ENCODE peak calls at places on chromosomes 1 and 21, in six cellular contexts. One of them, this sample, is unnamed. For H3K9me3, the result is how much of the 10 kb centered on the place peaks cover.

GRCh38 chr1:34403156-34403555 is 226.4 kb downstream of the C1orf94 start:
- DNase-seq in tibial nerve: no peak
- DNase-seq in naive thymus-derived CD4-positive, alpha-beta T cell: no peak
- DNase-seq in tibial artery: no peak
- DNase-seq in adrenal gland: no peak
- DNase-seq in left ventricle myocardium inferior: no peak
- DNase-seq in this sample: no peak

GRCh38 chr1:26225033-26225831 is 8.8 kb upstream of the CEP85 start:
- DNase-seq in tibial nerve: peak
- DNase-seq in tibial artery: peak
- DNase-seq in adrenal gland: peak
- DNase-seq in naive thymus-derived CD4-positive, alpha-beta T cell: peak
- DNase-seq in left ventricle myocardium inferior: peak
- DNase-seq in this sample: peak

GRCh38 chr1:228337031-228337564 is 69.5 kb downstream of the TRIM11 start:
- DNase-seq in adrenal gland: peak
- DNase-seq in tibial nerve: no peak
- DNase-seq in tibial artery: peak
- DNase-seq in left ventricle myocardium inferior: peak
- DNase-seq in naive thymus-derived CD4-positive, alpha-beta T cell: no peak
- DNase-seq in this sample: no peak

GRCh38 chr1:244397086-244397485 is 54.6 kb downstream of the ADSS2 start:
- DNase-seq in adrenal gland: no peak
- DNase-seq in tibial nerve: no peak
- DNase-seq in left ventricle myocardium inferior: no peak
- DNase-seq in tibial artery: no peak
- DNase-seq in naive thymus-derived CD4-positive, alpha-beta T cell: no peak
- DNase-seq in this sample: no peak

GRCh38 chr1:221397606-221398005 is 344.3 kb downstream of the DUSP10 start:
- DNase-seq in tibial artery: no peak
- DNase-seq in naive thymus-derived CD4-positive, alpha-beta T cell: no peak
- DNase-seq in left ventricle myocardium inferior: no peak
- DNase-seq in tibial nerve: no peak
- DNase-seq in adrenal gland: no peak
- DNase-seq in this sample: no peak

GRCh38 chr1:233639611-233640010 is 25.7 kb downstream of the KCNK1 start:
- DNase-seq in tibial artery: no peak
- DNase-seq in tibial nerve: no peak
- DNase-seq in adrenal gland: no peak
- DNase-seq in left ventricle myocardium inferior: no peak
- DNase-seq in naive thymus-derived CD4-positive, alpha-beta T cell: no peak
- DNase-seq in this sample: no peak

GRCh38 chr21:15195768-15196167 is 131.0 kb upstream of the NRIP1 start:
- DNase-seq in tibial nerve: no peak
- DNase-seq in left ventricle myocardium inferior: no peak
- DNase-seq in adrenal gland: no peak
- DNase-seq in naive thymus-derived CD4-positive, alpha-beta T cell: no peak
- DNase-seq in tibial artery: no peak
- DNase-seq in this sample: no peak

GRCh38 chr21:37006521-37007291 is at the start of gene RIPPLY3:
- DNase-seq in tibial artery: no peak
- DNase-seq in left ventricle myocardium inferior: no peak
- DNase-seq in naive thymus-derived CD4-positive, alpha-beta T cell: peak
- DNase-seq in adrenal gland: no peak
- DNase-seq in tibial nerve: no peak
- DNase-seq in this sample: no peak

GRCh38 chr1:183841550-183841949 is 36.6 kb downstream of the RGL1 start:
- DNase-seq in adrenal gland: no peak
- DNase-seq in tibial artery: no peak
- DNase-seq in tibial nerve: no peak
- DNase-seq in naive thymus-derived CD4-positive, alpha-beta T cell: no peak
- DNase-seq in left ventricle myocardium inferior: no peak
- DNase-seq in this sample: no peak

DNA sequence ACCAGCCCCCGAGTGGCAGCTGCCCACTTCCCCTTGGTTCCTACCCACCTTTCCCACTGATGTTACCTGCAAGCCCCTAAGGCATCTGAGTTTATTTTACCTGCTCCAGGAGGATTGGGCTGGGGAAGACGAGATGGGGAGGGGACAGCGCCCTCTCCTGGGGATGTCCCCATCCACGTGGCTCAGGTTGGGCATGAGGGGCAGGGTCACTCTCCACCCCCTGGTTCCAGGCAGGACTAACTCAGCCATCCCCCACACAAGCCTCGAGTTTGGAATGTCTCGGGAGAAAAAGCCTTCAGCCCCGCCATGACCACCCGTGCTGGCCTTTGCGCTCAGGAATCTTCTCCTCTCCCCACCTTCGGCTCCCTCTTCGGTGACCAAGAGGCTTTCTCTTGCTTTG is 90.0 kb downstream of the ARHGEF10L start:
- DNase-seq in adrenal gland: no peak
- DNase-seq in tibial nerve: no peak
- DNase-seq in left ventricle myocardium inferior: no peak
- DNase-seq in naive thymus-derived CD4-positive, alpha-beta T cell: no peak
- DNase-seq in tibial artery: no peak
- DNase-seq in this sample: no peak
- H3K9me3 ChIP-seq in adrenal gland: under half
- H3K9me3 ChIP-seq in tibial nerve: under half
- H3K9me3 ChIP-seq in left ventricle myocardium inferior: under half
- H3K9me3 ChIP-seq in naive thymus-derived CD4-positive, alpha-beta T cell: under half
- H3K9me3 ChIP-seq in tibial artery: under half
- H3K9me3 ChIP-seq in this sample: under half

GRCh38 chr1:93692983-93693591 is 11.4 kb upstream of the BCAR3 start:
- DNase-seq in naive thymus-derived CD4-positive, alpha-beta T cell: no peak
- DNase-seq in tibial nerve: no peak
- DNase-seq in adrenal gland: no peak
- DNase-seq in left ventricle myocardium inferior: no peak
- DNase-seq in tibial artery: no peak
- DNase-seq in this sample: no peak
- H3K27ac ChIP-seq in naive thymus-derived CD4-positive, alpha-beta T cell: no peak
- H3K27ac ChIP-seq in tibial nerve: peak
- H3K27ac ChIP-seq in adrenal gland: no peak
- H3K27ac ChIP-seq in left ventricle myocardium inferior: no peak
- H3K27ac ChIP-seq in tibial artery: peak
- H3K27ac ChIP-seq in this sample: no peak

DNA sequence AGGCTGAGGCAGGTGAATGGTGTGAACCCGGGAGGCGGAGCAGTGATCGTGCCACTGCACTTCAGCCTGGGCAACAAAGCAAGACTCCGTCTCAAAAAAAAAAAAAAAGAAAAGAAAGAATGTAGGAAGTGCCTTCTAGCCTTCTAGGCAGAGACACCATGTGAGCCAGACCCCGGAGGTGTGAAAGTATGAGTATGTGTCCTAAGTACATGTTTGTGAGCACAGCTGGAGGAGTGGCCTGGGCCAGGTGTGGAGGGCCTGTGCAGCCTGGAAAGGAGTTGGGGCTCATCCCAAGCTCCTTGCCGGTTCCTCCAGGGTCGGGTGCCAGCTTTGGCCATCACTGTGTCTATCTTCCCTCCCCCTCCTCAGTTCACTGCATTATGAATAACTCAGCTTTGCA is 13.0 kb downstream of the SOX13 start:
- DNase-seq in tibial artery: no peak
- DNase-seq in left ventricle myocardium inferior: no peak
- DNase-seq in naive thymus-derived CD4-positive, alpha-beta T cell: no peak
- DNase-seq in tibial nerve: no peak
- DNase-seq in adrenal gland: no peak
- DNase-seq in this sample: no peak
- H3K9me3 ChIP-seq in tibial artery: under half
- H3K9me3 ChIP-seq in left ventricle myocardium inferior: under half
- H3K9me3 ChIP-seq in naive thymus-derived CD4-positive, alpha-beta T cell: under half
- H3K9me3 ChIP-seq in tibial nerve: under half
- H3K9me3 ChIP-seq in adrenal gland: under half
- H3K9me3 ChIP-seq in this sample: under half

DNA sequence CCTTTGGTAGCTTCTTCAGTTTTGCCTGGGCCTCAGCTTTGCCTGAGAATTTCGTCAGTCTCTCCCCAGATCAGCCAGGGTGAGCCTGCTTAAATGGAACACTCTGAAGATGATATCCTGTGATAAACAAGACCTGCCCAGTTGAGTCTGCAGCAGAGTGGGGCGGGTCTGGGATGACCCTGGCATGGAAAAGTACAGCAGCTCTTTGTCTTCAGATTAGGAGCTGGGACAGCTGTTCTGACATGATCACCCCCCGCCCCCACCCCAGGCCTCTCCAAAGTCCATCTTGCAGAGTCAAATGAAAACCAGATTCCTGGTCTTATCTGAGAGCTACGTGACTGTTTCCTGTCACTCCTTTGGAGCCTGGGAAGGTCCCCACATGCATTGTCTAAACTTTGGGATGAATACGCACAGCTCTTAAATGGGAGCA is 2.2 kb upstream of the TMEM51 start:
- DNase-seq in naive thymus-derived CD4-positive, alpha-beta T cell: no peak
- DNase-seq in left ventricle myocardium inferior: no peak
- DNase-seq in tibial nerve: no peak
- DNase-seq in tibial artery: no peak
- DNase-seq in adrenal gland: peak
- DNase-seq in this sample: no peak
- H3K27ac ChIP-seq in naive thymus-derived CD4-positive, alpha-beta T cell: no peak
- H3K27ac ChIP-seq in left ventricle myocardium inferior: peak
- H3K27ac ChIP-seq in tibial nerve: no peak
- H3K27ac ChIP-seq in tibial artery: no peak
- H3K27ac ChIP-seq in adrenal gland: peak
- H3K27ac ChIP-seq in this sample: no peak

GRCh38 chr1:50421366-50421748 is 1.9 kb downstream of the DMRTA2 start:
- DNase-seq in tibial artery: no peak
- DNase-seq in tibial nerve: no peak
- DNase-seq in adrenal gland: no peak
- DNase-seq in left ventricle myocardium inferior: no peak
- DNase-seq in naive thymus-derived CD4-positive, alpha-beta T cell: no peak
- DNase-seq in this sample: no peak

GRCh38 chr1:50421768-50422674 is 1.2 kb downstream of the DMRTA2 start:
- DNase-seq in tibial nerve: no peak
- DNase-seq in tibial artery: no peak
- DNase-seq in left ventricle myocardium inferior: no peak
- DNase-seq in naive thymus-derived CD4-positive, alpha-beta T cell: no peak
- DNase-seq in adrenal gland: no peak
- DNase-seq in this sample: no peak

GRCh38 chr1:50420283-50420682 is 3.0 kb downstream of the DMRTA2 start:
- DNase-seq in adrenal gland: no peak
- DNase-seq in tibial nerve: no peak
- DNase-seq in left ventricle myocardium inferior: no peak
- DNase-seq in tibial artery: no peak
- DNase-seq in naive thymus-derived CD4-positive, alpha-beta T cell: no peak
- DNase-seq in this sample: no peak

GRCh38 chr1:50419907-50420248 is 3.4 kb downstream of the DMRTA2 start:
- DNase-seq in naive thymus-derived CD4-positive, alpha-beta T cell: no peak
- DNase-seq in adrenal gland: no peak
- DNase-seq in left ventricle myocardium inferior: no peak
- DNase-seq in tibial artery: no peak
- DNase-seq in tibial nerve: no peak
- DNase-seq in this sample: no peak

GRCh38 chr1:50420689-50421365 is 2.4 kb downstream of the DMRTA2 start:
- DNase-seq in naive thymus-derived CD4-positive, alpha-beta T cell: no peak
- DNase-seq in left ventricle myocardium inferior: no peak
- DNase-seq in tibial nerve: no peak
- DNase-seq in tibial artery: no peak
- DNase-seq in adrenal gland: no peak
- DNase-seq in this sample: no peak
- H3K9me3 ChIP-seq in naive thymus-derived CD4-positive, alpha-beta T cell: under half
- H3K9me3 ChIP-seq in left ventricle myocardium inferior: under half
- H3K9me3 ChIP-seq in tibial nerve: under half
- H3K9me3 ChIP-seq in tibial artery: under half
- H3K9me3 ChIP-seq in adrenal gland: under half
- H3K9me3 ChIP-seq in this sample: under half

GRCh38 chr1:9996624-9997582 is at the start of gene RBP7:
- DNase-seq in tibial artery: peak
- DNase-seq in tibial nerve: no peak
- DNase-seq in adrenal gland: peak
- DNase-seq in naive thymus-derived CD4-positive, alpha-beta T cell: peak
- DNase-seq in left ventricle myocardium inferior: peak
- DNase-seq in this sample: no peak
- H3K27ac ChIP-seq in tibial artery: no peak
- H3K27ac ChIP-seq in tibial nerve: no peak
- H3K27ac ChIP-seq in adrenal gland: no peak
- H3K27ac ChIP-seq in naive thymus-derived CD4-positive, alpha-beta T cell: no peak
- H3K27ac ChIP-seq in left ventricle myocardium inferior: peak
- H3K27ac ChIP-seq in this sample: no peak

GRCh38 chr1:82226198-82226505 is 425.4 kb downstream of the ADGRL2 start:
- DNase-seq in naive thymus-derived CD4-positive, alpha-beta T cell: no peak
- DNase-seq in left ventricle myocardium inferior: no peak
- DNase-seq in tibial nerve: no peak
- DNase-seq in tibial artery: no peak
- DNase-seq in adrenal gland: no peak
- DNase-seq in this sample: no peak

GRCh38 chr1:82225407-82226197 is 424.9 kb downstream of the ADGRL2 start:
- DNase-seq in left ventricle myocardium inferior: no peak
- DNase-seq in naive thymus-derived CD4-positive, alpha-beta T cell: no peak
- DNase-seq in tibial artery: no peak
- DNase-seq in adrenal gland: no peak
- DNase-seq in tibial nerve: no peak
- DNase-seq in this sample: no peak

GRCh38 chr1:82223091-82223490 is 422.4 kb downstream of the ADGRL2 start:
- DNase-seq in naive thymus-derived CD4-positive, alpha-beta T cell: no peak
- DNase-seq in left ventricle myocardium inferior: no peak
- DNase-seq in tibial nerve: no peak
- DNase-seq in adrenal gland: no peak
- DNase-seq in tibial artery: no peak
- DNase-seq in this sample: no peak

GRCh38 chr1:82227286-82227685 is 426.6 kb downstream of the ADGRL2 start:
- DNase-seq in naive thymus-derived CD4-positive, alpha-beta T cell: no peak
- DNase-seq in left ventricle myocardium inferior: no peak
- DNase-seq in tibial artery: no peak
- DNase-seq in adrenal gland: no peak
- DNase-seq in tibial nerve: peak
- DNase-seq in this sample: no peak

GRCh38 chr1:82227696-82228095 is 427.0 kb downstream of the ADGRL2 start:
- DNase-seq in naive thymus-derived CD4-positive, alpha-beta T cell: no peak
- DNase-seq in tibial artery: peak
- DNase-seq in tibial nerve: peak
- DNase-seq in adrenal gland: no peak
- DNase-seq in left ventricle myocardium inferior: no peak
- DNase-seq in this sample: no peak
- H3K9me3 ChIP-seq in naive thymus-derived CD4-positive, alpha-beta T cell: under half
- H3K9me3 ChIP-seq in tibial artery: under half
- H3K9me3 ChIP-seq in tibial nerve: under half
- H3K9me3 ChIP-seq in adrenal gland: under half
- H3K9me3 ChIP-seq in left ventricle myocardium inferior: under half
- H3K9me3 ChIP-seq in this sample: under half

GRCh38 chr1:165895451-165895871 is 68.0 kb downstream of the UCK2 start:
- DNase-seq in tibial artery: no peak
- DNase-seq in tibial nerve: no peak
- DNase-seq in naive thymus-derived CD4-positive, alpha-beta T cell: no peak
- DNase-seq in left ventricle myocardium inferior: no peak
- DNase-seq in adrenal gland: no peak
- DNase-seq in this sample: no peak

GRCh38 chr1:165897326-165898303 is 70.2 kb downstream of the UCK2 start:
- DNase-seq in tibial artery: no peak
- DNase-seq in naive thymus-derived CD4-positive, alpha-beta T cell: no peak
- DNase-seq in tibial nerve: no peak
- DNase-seq in left ventricle myocardium inferior: no peak
- DNase-seq in adrenal gland: no peak
- DNase-seq in this sample: no peak

GRCh38 chr1:165894591-165894990 is 67.2 kb downstream of the UCK2 start:
- DNase-seq in tibial nerve: no peak
- DNase-seq in left ventricle myocardium inferior: no peak
- DNase-seq in naive thymus-derived CD4-positive, alpha-beta T cell: no peak
- DNase-seq in adrenal gland: no peak
- DNase-seq in tibial artery: no peak
- DNase-seq in this sample: no peak

GRCh38 chr1:165898837-165899236 is 71.4 kb downstream of the UCK2 start:
- DNase-seq in tibial nerve: no peak
- DNase-seq in naive thymus-derived CD4-positive, alpha-beta T cell: no peak
- DNase-seq in left ventricle myocardium inferior: no peak
- DNase-seq in adrenal gland: no peak
- DNase-seq in tibial artery: peak
- DNase-seq in this sample: no peak

GRCh38 chr1:165896277-165896676 is 68.9 kb downstream of the UCK2 start:
- DNase-seq in tibial artery: peak
- DNase-seq in adrenal gland: no peak
- DNase-seq in tibial nerve: peak
- DNase-seq in left ventricle myocardium inferior: no peak
- DNase-seq in naive thymus-derived CD4-positive, alpha-beta T cell: no peak
- DNase-seq in this sample: no peak
- H3K27ac ChIP-seq in tibial artery: peak
- H3K27ac ChIP-seq in adrenal gland: no peak
- H3K27ac ChIP-seq in tibial nerve: peak
- H3K27ac ChIP-seq in left ventricle myocardium inferior: peak
- H3K27ac ChIP-seq in naive thymus-derived CD4-positive, alpha-beta T cell: no peak
- H3K27ac ChIP-seq in this sample: no peak